ENCODE peak calls at places on chromosomes 7 and 10, in four cellular contexts. One of them, this sample, is unnamed.

GRCh38 chr10:128440513-128441160 is 314.4 kb upstream of the MKI67 start:
- DNase-seq in non-pigmented ciliary epithelial cell: no peak
- DNase-seq in tibial nerve: no peak
- DNase-seq in tibial artery: no peak
- DNase-seq in this sample: no peak

GRCh38 chr7:155369-156000 is 36.9 kb upstream of the FAM20C start:
- DNase-seq in non-pigmented ciliary epithelial cell: no peak
- DNase-seq in tibial nerve: no peak
- DNase-seq in tibial artery: peak; percentile 28
- DNase-seq in this sample: no peak

GRCh38 chr7:2730846-2731770 is 43.1 kb downstream of the AMZ1 start:
- DNase-seq in non-pigmented ciliary epithelial cell: no peak
- DNase-seq in tibial nerve: no peak
- DNase-seq in tibial artery: peak; percentile 60
- DNase-seq in this sample: no peak

GRCh38 chr10:12656518-12657142 is 307.3 kb downstream of the CAMK1D start:
- DNase-seq in non-pigmented ciliary epithelial cell: peak; percentile 28
- DNase-seq in tibial nerve: no peak
- DNase-seq in tibial artery: no peak
- DNase-seq in this sample: no peak

GRCh38 chr10:42961156-42961589 is 115.7 kb upstream of the RET start:
- DNase-seq in non-pigmented ciliary epithelial cell: no peak
- DNase-seq in tibial nerve: no peak
- DNase-seq in tibial artery: peak; percentile 23
- DNase-seq in this sample: no peak

GRCh38 chr10:126177414-126178030 is 210.8 kb downstream of the ADAM12 start:
- DNase-seq in non-pigmented ciliary epithelial cell: no peak
- DNase-seq in tibial nerve: no peak
- DNase-seq in tibial artery: no peak
- DNase-seq in this sample: no peak

GRCh38 chr10:71205468-71205867 is 6.9 kb upstream of the UNC5B start:
- DNase-seq in non-pigmented ciliary epithelial cell: no peak
- DNase-seq in tibial nerve: no peak
- DNase-seq in tibial artery: no peak
- DNase-seq in this sample: no peak

GRCh38 chr10:14185501-14186045 is 145.2 kb downstream of the FRMD4A start:
- DNase-seq in non-pigmented ciliary epithelial cell: peak; percentile 70
- DNase-seq in tibial nerve: no peak
- DNase-seq in tibial artery: no peak
- DNase-seq in this sample: no peak

GRCh38 chr7:74317146-74317782 is 28.1 kb downstream of the CLIP2 start:
- DNase-seq in non-pigmented ciliary epithelial cell: no peak
- DNase-seq in tibial nerve: no peak
- DNase-seq in tibial artery: no peak
- DNase-seq in this sample: no peak

GRCh38 chr7:158966780-158967390 is 110.5 kb downstream of the DYNC2I1 start:
- DNase-seq in non-pigmented ciliary epithelial cell: no peak
- DNase-seq in tibial nerve: no peak
- DNase-seq in tibial artery: no peak
- DNase-seq in this sample: no peak

GRCh38 chr7:85426487-85426960 is 239.7 kb upstream of the SEMA3D start:
- DNase-seq in non-pigmented ciliary epithelial cell: no peak
- DNase-seq in tibial nerve: no peak
- DNase-seq in tibial artery: no peak
- DNase-seq in this sample: no peak

GRCh38 chr10:48805848-48806247 is 121.2 kb downstream of the WDFY4 start:
- DNase-seq in non-pigmented ciliary epithelial cell: no peak
- DNase-seq in tibial nerve: no peak
- DNase-seq in tibial artery: no peak
- DNase-seq in this sample: no peak